ENCODE peak calls at places on chromosome 10, in five cellular contexts. D is IMR-90, F is colonic mucosa, N is cardiac muscle cell, G is HepG2. L is an unnamed sample.

GRCh38 chr10:99084161-99084560 is 151.5 kb downstream of the HPSE2 start:
- DNase-seq in G (no peak), N (no peak), D (no peak), F (no peak), L (no peak)

GRCh38 chr10:88088441-88089340 is 225.3 kb downstream of the PTEN start:
- DNase-seq in G (no peak), F (no peak), D (no peak), N (no peak), L (peak; percentile 18)

GRCh38 chr10:27439101-27439500 is 65.0 kb upstream of the RAB18 start:
- DNase-seq in N (no peak), F (no peak), D (no peak), G (no peak), L (no peak)

GRCh38 chr10:8051851-8052257 is 2.6 kb upstream of the GATA3 start:
- DNase-seq in D (no peak), G (no peak), F (no peak), N (no peak), L (no peak)

GRCh38 chr10:60883187-60883586 is 60.8 kb downstream of the RHOBTB1 start:
- DNase-seq in G (peak; percentile 43), F (peak; percentile 26), D (peak; percentile 24), N (peak; percentile 51), L (no peak)

GRCh38 chr10:67976292-67977245 is 92.1 kb downstream of the SIRT1 start:
- DNase-seq in D (peak; percentile 19), G (peak; percentile 13), N (peak; percentile 5), F (no peak), L (no peak)

GRCh38 chr10:105269689-105270088 is 628.6 kb downstream of the SORCS3 start:
- DNase-seq in D (no peak), G (no peak), F (no peak), N (no peak), L (no peak)

GRCh38 chr10:21976739-21977138 is 26.8 kb downstream of the DNAJC1 start:
- DNase-seq in N (no peak), G (no peak), D (peak; percentile 13), F (no peak), L (no peak)

GRCh38 chr10:114397651-114398145 is 6.6 kb downstream of the AFAP1L2 start:
- DNase-seq in G (no peak), F (no peak), N (peak; percentile 76), D (no peak), L (peak; percentile 33)

GRCh38 chr10:130201043-130201380 is 64.8 kb downstream of the GLRX3 start:
- DNase-seq in G (no peak), D (no peak), N (no peak), F (no peak), L (no peak)

GRCh38 chr10:23994459-23995046 is 214.4 kb upstream of the KIAA1217 start:
- DNase-seq in F (peak; percentile 67), D (peak; percentile 39), N (peak; percentile 69), G (peak; percentile 46), L (peak; percentile 5)

GRCh38 chr10:42836771-42837468 is 54.3 kb downstream of the BMS1 start:
- DNase-seq in N (peak; percentile 39), D (peak; percentile 17), G (peak; percentile 3), F (no peak), L (no peak)

GRCh38 chr10:30462513-30462912 is 28.5 kb downstream of the MAP3K8 start:
- DNase-seq in N (no peak), G (no peak), D (no peak), F (no peak), L (no peak)

GRCh38 chr10:130421909-130422308 is 285.7 kb downstream of the GLRX3 start:
- DNase-seq in F (no peak), D (no peak), N (no peak), G (no peak), L (no peak)

GRCh38 chr10:96283756-96284155 is 12.4 kb upstream of the BLNK start:
- DNase-seq in F (no peak), D (no peak), N (no peak), G (no peak), L (no peak)

GRCh38 chr10:14405076-14406065 is 74.6 kb upstream of the FRMD4A start:
- DNase-seq in D (peak; percentile 99), F (no peak), G (no peak), N (peak; percentile 92), L (peak; percentile 87)

GRCh38 chr10:44032216-44032615 is 352.7 kb downstream of the CXCL12 start:
- DNase-seq in N (peak; percentile 82), D (no peak), F (peak; percentile 6), G (no peak), L (no peak)

GRCh38 chr10:132958886-132959295 is 16.5 kb upstream of the CFAP46 start:
- DNase-seq in D (no peak), F (no peak), G (no peak), N (no peak), L (no peak)

GRCh38 chr10:54758791-54759190 is 42.2 kb downstream of the PCDH15 start:
- DNase-seq in D (no peak), N (no peak), G (no peak), F (no peak), L (no peak)

GRCh38 chr10:8811201-8811600 is 756.7 kb downstream of the GATA3 start:
- DNase-seq in F (no peak), G (no peak), N (no peak), D (no peak), L (no peak)

GRCh38 chr10:35447693-35448407 is 111.5 kb downstream of the CCNY start:
- DNase-seq in G (peak; percentile 86), D (peak; percentile 72), F (peak; percentile 58), N (peak; percentile 91), L (peak; percentile 54)

GRCh38 chr10:112823604-112824003 is 126.4 kb upstream of the TCF7L2 start:
- DNase-seq in N (no peak), G (no peak), F (no peak), D (no peak), L (no peak)

GRCh38 chr10:75599875-75600648 is 168.6 kb downstream of the LRMDA start:
- DNase-seq in G (peak; percentile 67), F (no peak), D (no peak), N (no peak), L (no peak)

GRCh38 chr10:99533496-99534455 is 1.0 kb downstream of the NKX2-3 start:
- DNase-seq in F (no peak), N (no peak), D (no peak), G (no peak), L (no peak)

GRCh38 chr10:96690755-96691730 is 29.3 kb downstream of the PIK3AP1 start:
- DNase-seq in D (peak; percentile 33), N (no peak), G (no peak), F (no peak), L (peak; percentile 37)

GRCh38 chr10:71285986-71286385 is 33.1 kb upstream of the SLC29A3 start:
- DNase-seq in F (no peak), N (no peak), D (no peak), G (no peak), L (no peak)

GRCh38 chr10:6920072-6921019 is 340.3 kb upstream of the PRKCQ start:
- DNase-seq in D (peak; percentile 28), F (peak; percentile 57), N (peak; percentile 53), G (peak; percentile 33), L (peak; percentile 45)

DNA sequence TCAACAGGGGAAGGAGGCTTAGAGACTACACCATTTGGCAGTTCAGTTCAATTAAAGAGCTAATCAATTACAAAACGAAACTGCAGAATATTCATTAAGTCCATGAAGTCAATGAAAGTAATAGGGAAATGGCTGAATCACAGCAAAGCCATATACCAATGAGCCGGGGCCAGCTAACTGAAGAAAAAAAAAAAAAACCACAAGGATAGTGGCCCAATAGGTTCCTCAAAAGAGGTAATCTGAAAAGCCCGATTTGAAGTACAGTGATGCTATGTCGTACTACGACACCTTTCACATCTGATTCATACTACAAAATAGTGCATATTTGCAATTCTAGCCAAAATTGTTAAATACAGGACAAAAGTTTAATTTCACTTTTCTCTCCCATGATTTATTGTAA is 2.5 kb downstream of the ARHGAP12 start:
- DNase-seq in D (no peak), N (no peak), G (no peak), F (no peak), L (no peak)
- H3K4me3 ChIP-seq in D (no peak overlapping the region), N (no peak overlapping the region), G (peak overlapping the region; percentile 68), F (no peak overlapping the region), L (peak overlapping the region; percentile 82)

DNA sequence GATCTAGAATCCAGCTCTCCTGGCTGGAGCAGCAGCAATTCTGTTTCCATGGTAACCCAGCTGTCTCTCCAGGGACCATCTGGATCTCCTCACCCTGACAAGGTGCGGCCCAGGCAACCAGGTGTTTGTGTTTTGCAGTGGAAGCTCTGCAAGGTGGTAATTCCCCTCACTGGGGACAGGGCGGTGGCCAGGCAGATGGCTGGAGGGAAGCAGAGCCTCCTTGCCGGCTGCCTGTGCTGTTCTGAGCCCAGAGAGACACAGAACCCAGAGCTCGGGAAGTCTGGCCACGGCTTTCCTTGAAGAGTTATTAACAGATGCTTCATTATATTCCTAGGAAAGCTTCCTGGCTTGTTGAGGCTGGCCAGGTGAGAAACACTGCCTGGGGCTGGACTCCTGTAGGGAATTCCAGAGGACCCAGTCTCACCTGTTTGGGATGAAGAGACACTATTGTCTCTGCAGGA is 118.2 kb upstream of the PPIF start:
- DNase-seq in G (no peak), D (no peak), F (no peak), N (no peak), L (no peak)
- H3K36me3 ChIP-seq in G (peaks cover 40% of the 10 kb centered on the region), D (peaks cover 68% of the 10 kb centered on the region), F (no peaks in the 10 kb centered on the region), N (peaks cover 27% of the 10 kb centered on the region), L (peaks cover 81% of the 10 kb centered on the region)

GRCh38 chr10:117131390-117132327 is 6.4 kb downstream of the VAX1 start:
- DNase-seq in F (no peak), G (no peak), N (no peak), D (no peak), L (no peak)
- H3K9me3 ChIP-seq in F (no peaks in the 10 kb centered on the region), G (no peaks in the 10 kb centered on the region), N (no peaks in the 10 kb centered on the region), D (peaks cover 2% of the 10 kb centered on the region), L (no peaks in the 10 kb centered on the region)

GRCh38 chr10:101828734-101829551 is 10.7 kb upstream of the OGA start:
- DNase-seq in F (peak; percentile 35), N (peak; percentile 36), D (no peak), G (no peak), L (no peak)
- H3K4me3 ChIP-seq in F (no peak overlapping the region), N (peak overlapping the region; percentile 8), D (no peak overlapping the region), G (no peak overlapping the region), L (no peak overlapping the region)

GRCh38 chr10:5764422-5765297 is 48.6 kb downstream of the GDI2 start:
- DNase-seq in F (no peak), N (no peak), G (no peak), D (no peak), L (no peak)

GRCh38 chr10:5762531-5762930 is 50.7 kb downstream of the GDI2 start:
- DNase-seq in N (no peak), G (peak; percentile 21), D (no peak), F (no peak), L (no peak)

GRCh38 chr10:5761220-5761619 is 52.0 kb downstream of the GDI2 start:
- DNase-seq in G (no peak), D (no peak), N (no peak), F (no peak), L (no peak)

GRCh38 chr10:5766189-5766588 is 47.0 kb downstream of the GDI2 start:
- DNase-seq in F (no peak), D (no peak), G (no peak), N (no peak), L (no peak)

GRCh38 chr10:5765617-5766016 is 47.6 kb downstream of the GDI2 start:
- DNase-seq in G (no peak), F (no peak), N (no peak), D (no peak), L (no peak)
- H3K36me3 ChIP-seq in G (peaks cover 21% of the 10 kb centered on the region), F (peaks cover 21% of the 10 kb centered on the region), N (peaks cover 64% of the 10 kb centered on the region), D (peaks cover 44% of the 10 kb centered on the region), L (peaks cover 91% of the 10 kb centered on the region)

L was measured in MG63.